ENCODE peak calls at places on chromosome 12, in five cellular contexts. G is activated CD4-positive, CD25-positive, alpha-beta regulatory T cell; K is COR-L47; H is NCI-H748 treated with DMSO at 0.1 percent for 48 hours; E is IMR-90. U is an unnamed sample.

GRCh38 chr12:12534975-12535374 is 27.7 kb downstream of the DUSP16 start:
- DNase-seq in G (no peak), K (no peak), H (no peak), E (no peak), U (peak)

GRCh38 chr12:19031032-19031431 is 98.5 kb upstream of the PLEKHA5 start:
- DNase-seq in G (no peak), K (no peak), H (no peak), E (peak), U (no peak)

GRCh38 chr12:68786929-68787328 is 21.0 kb upstream of the MDM2 start:
- DNase-seq in G (no peak), K (no peak), H (no peak), E (no peak), U (no peak)

GRCh38 chr12:89326260-89327040 is 25.9 kb downstream of the DUSP6 start:
- DNase-seq in G (no peak), K (no peak), H (no peak), E (no peak), U (no peak)

GRCh38 chr12:59111873-59112272 is 191.6 kb upstream of the LRIG3 start:
- DNase-seq in G (no peak), K (no peak), H (no peak), E (no peak), U (no peak)

GRCh38 chr12:10652192-10652591 is 21.7 kb downstream of the STYK1 start:
- DNase-seq in G (no peak), K (no peak), H (no peak), E (no peak), U (no peak)

GRCh38 chr12:68180792-68181744 is 21.5 kb upstream of the IFNG start:
- DNase-seq in G (no peak), K (peak), H (no peak), E (no peak), U (no peak)

GRCh38 chr12:57611116-57611809 is at the start of gene ARHGEF25:
- DNase-seq in G (peak), K (peak), H (peak), E (peak), U (peak)

GRCh38 chr12:26691234-26691970 is 141.6 kb downstream of the ITPR2 start:
- DNase-seq in G (no peak), K (no peak), H (peak), E (peak), U (no peak)

GRCh38 chr12:54479421-54479820 is 6.0 kb upstream of the GTSF1 start:
- DNase-seq in G (no peak), K (no peak), H (no peak), E (peak), U (no peak)

GRCh38 chr12:66036317-66036716 is 94.2 kb downstream of the LLPH start:
- DNase-seq in G (no peak), K (no peak), H (no peak), E (peak), U (no peak)

GRCh38 chr12:82857911-82858533 is 171.3 kb downstream of the TMTC2 start:
- DNase-seq in G (no peak), K (no peak), H (no peak), E (no peak), U (no peak)

GRCh38 chr12:108782971-108783370 is 51.7 kb upstream of the CORO1C start:
- DNase-seq in G (no peak), K (no peak), H (no peak), E (no peak), U (no peak)

GRCh38 chr12:64737539-64737938 is 21.7 kb downstream of the GNS start:
- DNase-seq in G (no peak), K (no peak), H (no peak), E (no peak), U (no peak)

U was measured in NCI-H1105 treated with DMSO at 0.1 percent for 48 hours.